ENCODE peak calls at places on chromosomes 6 and 20, in four cellular contexts. Q is K562, D is Panc1, A is HepG2. O is an unnamed sample.

GRCh38 chr6:139519571-139520031 is 145.2 kb upstream of the CITED2 start:
- DNase-seq in Q (no peak), D (no peak), A (no peak), O (no peak)

GRCh38 chr6:7203939-7204338 is 96.2 kb downstream of the RREB1 start:
- DNase-seq in Q (no peak), D (no peak), A (no peak), O (no peak)

GRCh38 chr6:43924222-43924702 is 154.3 kb downstream of the VEGFA start:
- DNase-seq in Q (no peak), D (no peak), A (no peak), O (no peak)

GRCh38 chr20:50369225-50370035 is 140.8 kb upstream of the PTPN1 start:
- DNase-seq in Q (no peak), D (no peak), A (peak; percentile 83), O (no peak)

GRCh38 chr6:46062312-46062711 is 46.7 kb upstream of the CLIC5 start:
- DNase-seq in Q (no peak), D (no peak), A (no peak), O (no peak)

GRCh38 chr20:52577696-52578095 is 386.1 kb upstream of the ZFP64 start:
- DNase-seq in Q (no peak), D (no peak), A (no peak), O (no peak)

GRCh38 chr6:34851361-34851760 is 36.5 kb downstream of the TAF11 start:
- DNase-seq in Q (no peak), D (no peak), A (no peak), O (no peak)

GRCh38 chr6:33036512-33036911 is 27.1 kb upstream of the HLA-DOA start:
- DNase-seq in Q (no peak), D (no peak), A (no peak), O (no peak)

GRCh38 chr6:38503032-38503784 is 136.5 kb downstream of the BTBD9 start:
- DNase-seq in Q (no peak), D (no peak), A (no peak), O (no peak)

GRCh38 chr6:149234051-149234962 is 83.2 kb upstream of the TAB2 start:
- DNase-seq in Q (no peak), D (no peak), A (no peak), O (peak; percentile 48)

GRCh38 chr6:20001286-20001685 is 164.1 kb downstream of the ID4 start:
- DNase-seq in Q (no peak), D (no peak), A (no peak), O (no peak)
- TF ChIP-seq TCF7L2 in Q (no peak), D (no peak), A (no peak), O (no peak)

DNA sequence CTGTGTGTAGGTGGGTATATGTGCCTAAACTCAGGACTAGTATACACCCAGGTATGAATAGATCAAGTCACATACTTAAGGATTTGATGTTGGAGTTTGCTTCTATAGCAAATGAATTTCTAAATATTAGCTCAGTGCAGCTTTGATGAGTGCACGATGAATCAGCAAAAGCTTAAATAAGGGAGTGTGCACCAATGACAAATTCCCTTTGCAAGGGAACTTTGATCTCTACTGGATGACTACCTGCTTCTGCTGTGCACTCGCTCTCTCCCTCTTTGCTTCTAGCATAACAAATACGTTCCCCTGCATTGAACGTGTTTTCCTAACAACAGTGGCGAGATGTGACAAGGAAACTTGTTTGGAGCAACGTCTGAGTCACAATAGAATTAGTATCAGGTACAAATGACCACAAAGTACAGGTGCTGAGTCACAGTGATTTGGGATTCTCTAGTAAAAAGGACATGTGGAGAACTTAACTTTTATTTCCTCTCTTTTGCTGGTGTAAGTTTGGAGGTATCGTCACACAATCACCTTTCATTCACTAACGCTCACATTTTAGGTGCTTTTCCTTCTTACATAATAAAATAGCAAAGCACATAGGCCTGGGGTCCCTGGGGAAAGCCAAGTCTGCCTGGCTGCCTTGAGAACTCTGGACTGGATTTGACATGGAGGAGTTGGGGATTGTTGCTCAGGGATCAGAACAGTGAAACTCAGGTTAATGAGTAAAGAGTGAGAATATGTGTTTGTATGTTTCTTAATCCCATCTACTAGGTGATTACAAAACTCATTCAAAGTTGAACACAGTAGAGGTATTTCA is 49.7 kb downstream of the KLHL31 start:
- DNase-seq in Q (peak; percentile 28), D (peak; percentile 95), A (peak; percentile 100), O (peak; percentile 99)
- TF ChIP-seq TCF7L2 in Q (no peak), D (peak; percentile 58), A (peak; percentile 28), O (peak; percentile 94)

DNA sequence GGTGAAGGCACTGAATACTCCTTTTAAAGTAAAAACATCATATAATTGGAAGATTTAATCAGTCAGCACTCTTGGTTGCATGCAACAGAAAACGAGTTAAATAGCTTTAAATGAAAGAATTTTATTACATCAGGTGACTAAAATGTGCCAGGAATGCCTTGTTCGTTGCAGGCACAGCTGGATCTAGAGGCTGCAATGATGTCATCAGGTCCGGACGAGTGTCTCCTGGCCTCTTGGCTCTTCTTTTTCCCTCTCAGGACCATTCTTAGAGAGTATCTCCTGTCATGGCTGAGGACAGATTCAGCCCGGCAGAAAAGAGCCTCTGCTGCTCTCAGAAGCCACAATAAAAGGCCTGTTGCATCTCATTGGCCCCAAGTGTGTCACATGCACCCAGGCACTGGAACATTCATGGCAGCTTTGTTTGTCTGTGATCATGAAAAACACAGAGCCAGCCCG is 510.7 kb upstream of the SULF2 start:
- DNase-seq in Q (no peak), D (no peak), A (peak; percentile 41), O (no peak)
- TF ChIP-seq TCF7L2 in Q (no peak), D (no peak), A (no peak), O (no peak)

GRCh38 chr20:62784497-62784896 is 11.8 kb upstream of the MRGBP start:
- DNase-seq in Q (no peak), D (no peak), A (no peak), O (no peak)

GRCh38 chr20:62780204-62780603 is 16.1 kb upstream of the MRGBP start:
- DNase-seq in Q (no peak), D (no peak), A (no peak), O (no peak)

GRCh38 chr20:62782893-62783278 is 13.4 kb upstream of the MRGBP start:
- DNase-seq in Q (no peak), D (no peak), A (no peak), O (no peak)

GRCh38 chr20:62780696-62781095 is 15.6 kb upstream of the MRGBP start:
- DNase-seq in Q (no peak), D (no peak), A (no peak), O (no peak)

DNA sequence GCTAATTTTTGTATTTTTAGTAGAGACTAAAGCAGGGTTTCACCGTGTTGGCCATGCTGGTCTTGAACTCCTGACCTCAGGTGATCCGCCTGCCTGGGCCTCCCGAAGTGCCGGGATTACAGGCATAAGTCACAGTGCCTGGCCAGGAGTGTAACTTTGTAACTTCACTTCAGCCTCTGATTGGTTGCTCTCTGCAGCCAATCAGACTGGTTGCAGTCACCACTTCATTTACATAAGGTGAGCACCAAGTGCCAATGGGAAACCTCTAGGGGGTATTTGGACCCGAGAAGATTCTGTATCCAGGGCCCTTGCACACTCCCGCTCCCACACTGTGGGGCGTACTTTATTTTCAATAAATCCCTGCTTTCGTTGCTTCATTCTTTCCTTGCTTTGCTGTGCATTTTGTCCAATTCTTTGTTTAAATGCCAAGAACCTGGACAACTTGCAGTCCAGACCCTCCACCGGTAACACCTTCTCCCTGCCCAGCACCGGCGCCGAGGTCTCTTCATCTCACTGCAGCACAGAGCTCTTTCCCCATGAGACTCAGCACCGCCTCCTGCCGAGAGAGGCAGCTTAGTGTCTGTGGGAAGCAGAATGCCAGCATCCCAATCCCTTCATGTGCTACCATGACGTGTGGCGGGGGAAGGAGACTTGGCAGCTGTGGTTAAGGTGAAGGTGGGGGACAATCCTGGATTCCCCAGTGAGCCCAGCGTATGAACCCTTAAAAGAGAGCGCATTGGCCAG is 14.0 kb upstream of the MRGBP start:
- DNase-seq in Q (no peak), D (no peak), A (peak; percentile 53), O (no peak)
- TF ChIP-seq TCF7L2 in Q (no peak), D (no peak), A (no peak), O (no peak)

GRCh38 chr20:823326-823902 is 10.1 kb upstream of the FAM110A start:
- DNase-seq in Q (no peak), D (no peak), A (no peak), O (no peak)
- TF ChIP-seq TCF7L2 in Q (no peak), D (no peak), A (no peak), O (no peak)